ENCODE peak calls at places on chromosomes 13 and 19, in four cellular contexts. D, C, E and F are unnamed samples.

GRCh38 chr19:45747513-45747912 is 14.3 kb downstream of the MEIOSIN start:
- DNase-seq in D (no peak), C (no peak), E (no peak), F (no peak)

GRCh38 chr19:40237791-40238190 is 11.3 kb upstream of the CCNP start:
- DNase-seq in D (no peak), C (no peak), E (no peak), F (no peak)

GRCh38 chr13:113411216-113412023 is 41.9 kb downstream of the ADPRHL1 start:
- DNase-seq in D (no peak), C (peak; percentile 98), E (no peak), F (no peak)

GRCh38 chr13:74647211-74647610 is 513.0 kb upstream of the KLF12 start:
- DNase-seq in D (no peak), C (no peak), E (no peak), F (no peak)

GRCh38 chr13:112233716-112234115 is 142.4 kb upstream of the SPACA7 start:
- DNase-seq in D (no peak), C (no peak), E (no peak), F (no peak)

GRCh38 chr13:24279267-24279666 is 30.1 kb upstream of the C1QTNF9 start:
- DNase-seq in D (no peak), C (no peak), E (no peak), F (no peak)

GRCh38 chr19:7605490-7606222 is 10.0 kb downstream of the CAMSAP3 start:
- DNase-seq in D (no peak), C (no peak), E (peak; percentile 65), F (no peak)

GRCh38 chr19:15701757-15702589 is 25.9 kb upstream of the OR10H2 start:
- DNase-seq in D (no peak), C (no peak), E (no peak), F (no peak)

GRCh38 chr13:112748947-112749346 is 59.1 kb downstream of the ATP11A start:
- DNase-seq in D (no peak), C (peak; percentile 13), E (no peak), F (no peak)

GRCh38 chr19:55490478-55491436 is 2.5 kb downstream of the SSC5D start:
- DNase-seq in D (no peak), C (peak; percentile 50), E (no peak), F (no peak)

DNA sequence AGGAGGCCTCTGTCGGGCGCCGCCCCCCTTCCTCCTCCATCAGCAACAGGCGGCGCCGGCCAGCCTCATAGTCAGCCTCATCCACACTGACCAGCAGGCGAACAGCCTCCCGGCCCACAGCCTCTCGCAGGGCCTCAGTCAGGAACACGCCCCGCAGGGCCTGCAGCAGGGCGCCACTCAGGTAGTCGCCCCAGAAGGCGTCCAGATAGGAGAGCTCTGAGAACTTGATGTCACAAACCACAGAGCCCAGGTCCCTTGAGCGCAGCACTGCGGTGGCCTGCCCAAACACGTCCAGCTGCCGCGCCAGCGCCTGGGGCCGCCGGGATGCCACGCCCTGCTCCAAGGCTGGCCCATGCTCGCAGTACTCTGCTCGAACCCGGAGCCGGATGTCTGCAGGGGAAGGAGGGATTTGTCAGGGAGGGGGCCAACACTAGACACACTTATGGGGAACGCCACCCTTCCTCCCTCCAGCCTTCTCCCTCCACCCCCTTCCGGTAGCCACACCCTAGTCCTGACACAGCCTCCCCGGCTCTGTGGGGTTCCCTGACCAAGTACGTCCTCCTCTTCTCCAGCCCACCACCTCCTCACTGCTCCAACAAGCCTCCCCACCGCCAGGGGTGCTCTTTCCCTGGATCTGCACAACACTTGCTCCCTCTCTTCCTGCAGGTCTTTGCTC is 17.9 kb downstream of the DEDD2 start:
- DNase-seq in D (no peak), C (no peak), E (no peak), F (no peak)
- TF ChIP-seq CTCF in D (no peak), C (no peak), E (peak; percentile 73), F (no peak)

GRCh38 chr19:56508282-56508778 is 675 bp downstream of the ZNF471 start:
- DNase-seq in D (no peak), C (no peak), E (no peak), F (no peak)
- H3K9me3 ChIP-seq in D (no peaks in the 10 kb centered on the region), C (no peaks in the 10 kb centered on the region), E (peaks cover 17% of the 10 kb centered on the region), F (peaks cover 26% of the 10 kb centered on the region)

DNA sequence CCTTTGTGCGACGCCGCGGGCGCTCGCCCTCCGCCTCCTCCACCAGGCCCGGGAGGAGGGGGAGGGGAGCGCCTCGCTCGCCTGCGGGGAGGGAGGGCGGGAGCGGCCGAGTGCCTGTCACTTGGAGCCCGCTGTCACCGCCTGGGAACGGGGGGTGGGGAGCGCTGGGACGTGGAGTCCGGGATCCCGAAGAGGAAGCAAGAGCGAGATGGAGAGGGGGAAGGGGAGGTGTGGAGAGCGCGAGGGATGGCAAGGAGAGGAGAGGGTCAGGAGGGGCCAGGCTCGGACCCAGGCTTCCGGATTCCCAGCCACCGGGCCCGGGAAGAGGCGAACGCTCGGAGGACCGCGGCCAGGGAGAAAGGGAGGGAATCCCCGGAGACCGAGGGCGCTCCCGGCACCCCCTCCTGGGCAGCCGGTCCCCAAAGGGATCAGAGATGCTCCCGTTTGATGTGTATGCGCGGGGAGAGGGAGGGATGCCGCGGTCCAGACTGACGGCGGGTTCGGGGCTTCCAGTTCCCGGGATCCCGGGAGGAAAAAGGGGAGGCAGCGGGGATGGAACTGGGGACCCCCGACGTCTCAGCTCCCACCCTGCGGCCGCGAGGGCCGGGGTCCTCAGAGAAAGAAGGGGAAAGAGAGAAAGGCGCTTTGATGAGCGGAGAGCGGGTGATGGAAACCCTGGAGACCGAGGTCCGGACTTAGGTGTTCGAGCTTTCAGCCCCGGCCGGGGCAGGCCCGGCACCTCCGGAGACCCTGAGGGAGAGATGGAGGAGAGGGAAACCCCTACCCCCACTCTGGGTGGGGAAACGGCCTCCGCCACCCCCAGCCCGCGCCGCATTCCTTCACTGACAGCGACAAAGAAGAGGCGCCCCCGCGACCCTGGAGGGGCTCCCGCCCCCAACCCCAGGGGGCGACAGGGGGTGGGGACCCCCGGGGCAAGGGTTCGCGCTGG is 4.7 kb upstream of the DPF1 start:
- DNase-seq in D (peak; percentile 71), C (no peak), E (no peak), F (no peak)
- H3K4me3 ChIP-seq in D (peak overlapping the region; percentile 56), C (peak overlapping the region; percentile 55), E (peak overlapping the region; percentile 60), F (peak overlapping the region; percentile 9)

GRCh38 chr13:29993196-29993595 is 142.8 kb upstream of the UBL3 start:
- DNase-seq in D (no peak), C (no peak), E (no peak), F (no peak)
- TF ChIP-seq CTCF in D (no peak), C (no peak), E (no peak), F (no peak)

DNA sequence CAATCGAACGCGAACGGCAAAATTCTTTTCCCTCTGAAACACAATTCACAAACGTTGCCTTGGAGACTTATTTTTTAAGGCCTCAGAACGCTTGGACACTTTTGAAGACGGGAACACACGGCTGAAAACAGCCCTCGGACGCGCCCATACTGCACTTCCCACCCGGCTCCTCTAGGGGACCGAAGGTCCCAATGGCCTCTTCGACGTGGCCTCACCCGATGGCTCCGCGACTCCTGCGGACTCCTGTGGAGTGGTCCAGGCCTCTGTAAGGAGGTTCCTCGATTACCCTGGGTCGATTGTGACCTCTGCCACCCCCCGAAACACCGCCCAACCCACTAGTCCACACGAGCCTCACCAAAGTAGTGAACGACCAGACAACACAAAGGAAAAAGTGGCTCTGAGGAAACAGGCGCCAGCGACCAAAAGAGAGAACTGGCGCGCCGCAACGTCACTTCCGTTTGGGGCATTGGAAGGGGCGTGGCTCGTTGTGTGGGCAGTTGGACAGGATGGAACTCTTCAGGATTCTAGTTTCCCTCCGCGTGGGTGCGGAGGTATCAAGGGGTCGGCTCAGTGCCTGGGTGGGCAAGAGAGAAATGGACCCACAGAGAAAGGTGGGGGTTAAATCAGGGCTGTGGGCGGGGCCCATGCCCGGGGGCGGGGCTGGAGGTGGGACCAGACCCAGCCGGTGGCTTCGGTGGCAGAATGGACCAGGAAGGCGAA is at the start of gene ZNF560:
- DNase-seq in D (peak; percentile 28), C (peak; percentile 21), E (no peak), F (no peak)
- H3K9me3 ChIP-seq in D (no peaks in the 10 kb centered on the region), C (no peaks in the 10 kb centered on the region), E (peaks cover 30% of the 10 kb centered on the region), F (no peaks in the 10 kb centered on the region)

GRCh38 chr13:76886292-76887061 is at the start of gene KCTD12:
- DNase-seq in D (peak; percentile 95), C (peak; percentile 85), E (peak; percentile 19), F (peak; percentile 83)

GRCh38 chr13:76886005-76886291 is 257 bp downstream of the KCTD12 start:
- DNase-seq in D (no peak), C (no peak), E (no peak), F (no peak)

GRCh38 chr13:76884571-76885202 is 1.5 kb downstream of the KCTD12 start:
- DNase-seq in D (peak; percentile 1), C (peak; percentile 32), E (no peak), F (no peak)

GRCh38 chr13:76884167-76884566 is 2.0 kb downstream of the KCTD12 start:
- DNase-seq in D (peak; percentile 73), C (peak; percentile 5), E (peak; percentile 33), F (peak; percentile 18)

DNA sequence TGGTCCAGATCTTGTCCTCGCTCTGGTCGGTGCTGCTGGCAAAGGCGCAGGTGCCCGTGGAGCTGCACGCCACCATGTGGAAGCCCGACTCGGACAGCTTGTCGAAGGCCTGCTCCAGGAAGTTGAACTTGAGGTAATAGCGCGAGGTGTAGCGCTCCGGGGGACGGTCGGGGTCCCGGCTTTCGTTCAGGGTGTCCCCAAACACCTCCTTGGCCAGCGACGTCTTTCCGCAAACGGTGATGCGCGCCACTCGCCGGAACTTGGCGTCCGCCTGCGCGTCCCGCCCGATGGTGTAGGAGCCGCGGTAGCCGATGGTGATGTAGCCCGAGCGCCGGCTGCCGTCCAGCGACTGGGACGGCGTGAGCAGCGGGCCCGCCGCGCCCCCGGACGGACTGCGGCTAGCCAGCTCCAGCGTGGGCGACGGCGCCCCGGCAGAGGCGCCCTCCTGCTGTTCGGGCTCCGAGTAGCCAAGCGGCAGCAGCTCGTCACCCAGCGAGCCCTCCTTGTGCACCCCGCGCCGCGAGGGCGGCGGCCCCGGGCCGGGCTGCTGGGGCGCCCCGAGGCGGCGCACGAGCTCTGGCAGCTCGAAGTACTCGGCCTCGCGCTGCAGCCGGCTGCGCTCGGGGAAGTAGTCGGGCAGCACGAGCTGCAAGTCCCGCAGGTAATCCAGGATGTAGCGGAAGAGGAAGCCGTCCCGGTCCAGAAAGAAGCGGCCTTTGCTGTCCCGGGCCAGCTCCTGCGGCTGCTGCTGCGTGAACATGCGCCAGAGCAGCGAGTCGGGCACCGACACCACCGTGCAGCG is 801 bp downstream of the KCTD12 start:
- DNase-seq in D (peak; percentile 72), C (peak; percentile 71), E (peak; percentile 13), F (peak; percentile 63)
- H3K4me3 ChIP-seq in D (peak overlapping the region; percentile 94), C (peak overlapping the region; percentile 69), E (peak overlapping the region; percentile 71), F (peak overlapping the region; percentile 95)